ENCODE peak calls at places on chromosomes 1 and 21, in eight cellular contexts. U is tibial artery, L is AG04450, R is heart right ventricle, Z is sigmoid colon, F is fibroblast of lung, T is tibial nerve, S is heart left ventricle. A is an unnamed sample.

GRCh38 chr1:94143173-94143808 is 22.3 kb upstream of the ABCA4 start:
- DNase-seq in U (no peak), L (no peak), R (no peak), Z (no peak), F (no peak), T (no peak), S (no peak), A (no peak)

GRCh38 chr1:29789221-29789909 is 553.0 kb downstream of the PTPRU start:
- DNase-seq in U (no peak), L (no peak), R (no peak), Z (no peak), F (no peak), T (no peak), S (no peak), A (peak)

GRCh38 chr1:88079036-88079435 is 605.0 kb upstream of the PKN2 start:
- DNase-seq in U (no peak), L (no peak), R (no peak), Z (no peak), F (peak), T (no peak), S (no peak), A (no peak)

GRCh38 chr1:95013948-95014574 is 58.7 kb downstream of the ALG14 start:
- DNase-seq in U (no peak), L (no peak), R (no peak), Z (no peak), F (peak), T (no peak), S (no peak), A (no peak)

GRCh38 chr1:49971088-49971487 is 52.7 kb downstream of the AGBL4 start:
- DNase-seq in U (no peak), L (no peak), R (no peak), Z (no peak), F (no peak), T (no peak), S (no peak), A (no peak)

GRCh38 chr1:243246916-243247315 is 8.2 kb downstream of the CEP170 start:
- DNase-seq in U (no peak), L (no peak), R (no peak), Z (no peak), F (peak), T (no peak), S (no peak), A (no peak)

GRCh38 chr1:148328884-148329283 is 154.2 kb downstream of the PPIAL4G start:
- DNase-seq in U (no peak), L (no peak), R (no peak), Z (no peak), F (no peak), T (no peak), S (no peak), A (no peak)

GRCh38 chr21:33023574-33024277 is 2.0 kb upstream of the OLIG2 start:
- DNase-seq in U (no peak), L (no peak), R (no peak), Z (no peak), F (no peak), T (no peak), S (no peak), A (peak)

GRCh38 chr21:25764065-25764464 is 29.3 kb downstream of the GABPA start:
- DNase-seq in U (no peak), L (no peak), R (no peak), Z (no peak), F (no peak), T (no peak), S (no peak), A (no peak)

GRCh38 chr1:212497553-212497952 is 64.8 kb downstream of the NENF start:
- DNase-seq in U (no peak), L (no peak), R (no peak), Z (no peak), F (no peak), T (no peak), S (no peak), A (no peak)

GRCh38 chr1:2072891-2073290 is 22.7 kb downstream of the PRKCZ start:
- DNase-seq in U (no peak), L (no peak), R (peak), Z (no peak), F (no peak), T (no peak), S (peak), A (no peak)

GRCh38 chr1:152933196-152933595 is 13.8 kb upstream of the SPRR5 start:
- DNase-seq in U (no peak), L (no peak), R (no peak), Z (no peak), F (no peak), T (no peak), S (no peak), A (no peak)

GRCh38 chr1:60132985-60133673 is 59.6 kb upstream of the C1orf87 start:
- DNase-seq in U (peak), L (peak), R (no peak), Z (no peak), F (peak), T (no peak), S (peak), A (no peak)

GRCh38 chr1:107802654-107803053 is 162.3 kb downstream of the VAV3 start:
- DNase-seq in U (no peak), L (no peak), R (no peak), Z (no peak), F (no peak), T (no peak), S (no peak), A (no peak)

GRCh38 chr1:227273557-227273956 is 44.7 kb downstream of the CDC42BPA start:
- DNase-seq in U (no peak), L (no peak), R (no peak), Z (no peak), F (peak), T (no peak), S (no peak), A (no peak)

GRCh38 chr1:57889686-57890360 is 466.0 kb upstream of the DAB1 start:
- DNase-seq in U (no peak), L (no peak), R (no peak), Z (no peak), F (peak), T (no peak), S (no peak), A (no peak)

GRCh38 chr1:160161965-160162705 is 10.7 kb downstream of the ATP1A4 start:
- DNase-seq in U (no peak), L (no peak), R (no peak), Z (no peak), F (peak), T (no peak), S (no peak), A (no peak)

GRCh38 chr1:239212841-239213240 is 173.5 kb upstream of the CHRM3 start:
- DNase-seq in U (no peak), L (no peak), R (no peak), Z (no peak), F (no peak), T (no peak), S (no peak), A (no peak)

GRCh38 chr1:225517697-225518096 is 89.9 kb upstream of the LBR start:
- DNase-seq in U (no peak), L (no peak), R (no peak), Z (no peak), F (no peak), T (no peak), S (no peak), A (no peak)

GRCh38 chr1:236052227-236052993 is 12.5 kb downstream of the NID1 start:
- DNase-seq in U (no peak), L (no peak), R (no peak), Z (peak), F (no peak), T (no peak), S (peak), A (no peak)

GRCh38 chr1:49544615-49545014 is 479.1 kb downstream of the AGBL4 start:
- DNase-seq in U (no peak), L (no peak), R (no peak), Z (no peak), F (no peak), T (no peak), S (no peak), A (no peak)

GRCh38 chr1:7257225-7257624 is 472.0 kb downstream of the CAMTA1 start:
- DNase-seq in U (no peak), L (no peak), R (no peak), Z (no peak), F (no peak), T (no peak), S (no peak), A (no peak)

GRCh38 chr1:174051956-174052355 is 29.8 kb upstream of the RC3H1 start:
- DNase-seq in U (no peak), L (no peak), R (no peak), Z (peak), F (peak), T (peak), S (peak), A (no peak)

GRCh38 chr21:37153935-37154350 is 80.9 kb downstream of the TTC3 start:
- DNase-seq in U (no peak), L (no peak), R (no peak), Z (peak), F (no peak), T (no peak), S (peak), A (no peak)

GRCh38 chr21:36422279-36423098 is 37.3 kb downstream of the CHAF1B start:
- DNase-seq in U (no peak), L (peak), R (peak), Z (no peak), F (peak), T (no peak), S (peak), A (no peak)

GRCh38 chr1:53091841-53092645 is 30.0 kb downstream of the PODN start:
- DNase-seq in U (no peak), L (no peak), R (peak), Z (no peak), F (no peak), T (no peak), S (peak), A (no peak)

GRCh38 chr1:112603012-112603411 is 15.9 kb downstream of the ST7L start:
- DNase-seq in U (no peak), L (no peak), R (no peak), Z (no peak), F (no peak), T (no peak), S (no peak), A (no peak)

GRCh38 chr1:236301080-236301957 is 19.6 kb upstream of the ERO1B start:
- DNase-seq in U (no peak), L (no peak), R (no peak), Z (no peak), F (no peak), T (no peak), S (no peak), A (no peak)

GRCh38 chr1:18560692-18561091 is 70.0 kb upstream of the PAX7 start:
- DNase-seq in U (no peak), L (no peak), R (no peak), Z (no peak), F (no peak), T (no peak), S (no peak), A (no peak)
- TF ChIP-seq CTCF in U (no peak), L (no peak), R (no peak), Z (no peak), F (no peak), T (no peak), S (no peak), A (no peak)

GRCh38 chr21:17780539-17780938 is 38.6 kb downstream of the C21orf91 start:
- DNase-seq in U (no peak), L (no peak), R (no peak), Z (no peak), F (no peak), T (no peak), S (no peak), A (no peak)

GRCh38 chr21:17781524-17781923 is 37.6 kb downstream of the C21orf91 start:
- DNase-seq in U (no peak), L (no peak), R (no peak), Z (no peak), F (no peak), T (no peak), S (no peak), A (no peak)

GRCh38 chr21:17782051-17782450 is 37.1 kb downstream of the C21orf91 start:
- DNase-seq in U (no peak), L (no peak), R (no peak), Z (no peak), F (no peak), T (no peak), S (no peak), A (no peak)

GRCh38 chr21:17777321-17777720 is 41.8 kb downstream of the C21orf91 start:
- DNase-seq in U (no peak), L (no peak), R (no peak), Z (no peak), F (no peak), T (no peak), S (no peak), A (no peak)

DNA sequence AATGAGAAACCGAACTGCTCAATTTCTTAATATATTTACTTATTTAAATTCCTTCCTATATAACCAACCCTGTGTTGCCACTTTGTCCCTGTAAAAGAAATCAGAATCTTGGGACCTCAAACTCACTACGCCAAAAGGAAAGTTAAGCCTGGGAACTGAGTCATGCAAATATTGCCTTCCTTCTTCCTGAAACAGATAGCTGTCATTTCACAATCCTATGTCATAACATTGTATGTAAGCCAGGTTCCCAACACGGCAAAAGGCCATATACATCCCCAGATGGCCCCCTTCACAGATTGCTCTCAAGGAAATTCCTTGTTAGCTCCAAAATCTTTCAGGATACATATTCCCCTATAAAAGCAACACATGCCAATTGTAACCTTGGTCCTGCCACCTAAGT is 39.7 kb downstream of the C21orf91 start:
- DNase-seq in U (no peak), L (no peak), R (no peak), Z (no peak), F (no peak), T (no peak), S (no peak), A (no peak)
- H3K4me3 ChIP-seq in U (no peak), L (no peak), R (no peak), Z (no peak), F (no peak), T (no peak), S (no peak), A (no peak)

DNA sequence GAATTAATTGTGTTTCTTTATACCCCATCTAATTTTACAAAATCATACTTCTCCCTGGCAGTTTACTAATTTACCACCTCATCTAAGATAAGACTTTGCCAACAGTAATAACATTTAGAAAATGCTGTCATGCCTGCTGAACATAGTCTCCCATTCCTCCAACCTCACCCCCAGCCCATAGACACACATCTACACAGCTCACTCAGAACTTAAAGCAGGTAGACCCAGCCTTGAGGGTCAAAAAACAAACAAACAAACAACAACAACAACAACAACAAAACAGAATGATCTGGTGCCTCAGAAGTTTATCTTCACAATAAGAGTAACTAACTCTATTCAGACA is 94.0 kb downstream of the ZC3H11B start:
- DNase-seq in U (no peak), L (no peak), R (no peak), Z (no peak), F (no peak), T (no peak), S (no peak), A (no peak)
- H3K27ac ChIP-seq in U (no peak), L (no peak), R (no peak), Z (no peak), F (no peak), T (no peak), S (no peak), A (no peak)

GRCh38 chr1:170131450-170131849 is 14.3 kb upstream of the NTMT2 start:
- DNase-seq in U (no peak), L (no peak), R (no peak), Z (no peak), F (no peak), T (no peak), S (no peak), A (no peak)

GRCh38 chr1:170131984-170132383 is 13.8 kb upstream of the NTMT2 start:
- DNase-seq in U (no peak), L (no peak), R (no peak), Z (no peak), F (no peak), T (no peak), S (no peak), A (no peak)

GRCh38 chr1:170122366-170122765 is 23.4 kb upstream of the NTMT2 start:
- DNase-seq in U (no peak), L (no peak), R (no peak), Z (no peak), F (no peak), T (no peak), S (no peak), A (no peak)

GRCh38 chr1:170125269-170125668 is 20.5 kb upstream of the NTMT2 start:
- DNase-seq in U (no peak), L (no peak), R (no peak), Z (no peak), F (no peak), T (no peak), S (no peak), A (no peak)

GRCh38 chr1:170126691-170127090 is 19.1 kb upstream of the NTMT2 start:
- DNase-seq in U (no peak), L (peak), R (no peak), Z (no peak), F (peak), T (no peak), S (no peak), A (no peak)
- TF ChIP-seq CTCF in U (no peak), L (peak), R (no peak), Z (no peak), F (peak), T (no peak), S (no peak), A (no peak)

GRCh38 chr1:172323666-172324065 is 96.8 kb upstream of the C1orf105 start:
- DNase-seq in U (no peak), L (no peak), R (no peak), Z (no peak), F (peak), T (no peak), S (no peak), A (no peak)
- H3K4me3 ChIP-seq in U (no peak), L (no peak), R (no peak), Z (no peak), F (no peak), T (no peak), S (no peak), A (no peak)

DNA sequence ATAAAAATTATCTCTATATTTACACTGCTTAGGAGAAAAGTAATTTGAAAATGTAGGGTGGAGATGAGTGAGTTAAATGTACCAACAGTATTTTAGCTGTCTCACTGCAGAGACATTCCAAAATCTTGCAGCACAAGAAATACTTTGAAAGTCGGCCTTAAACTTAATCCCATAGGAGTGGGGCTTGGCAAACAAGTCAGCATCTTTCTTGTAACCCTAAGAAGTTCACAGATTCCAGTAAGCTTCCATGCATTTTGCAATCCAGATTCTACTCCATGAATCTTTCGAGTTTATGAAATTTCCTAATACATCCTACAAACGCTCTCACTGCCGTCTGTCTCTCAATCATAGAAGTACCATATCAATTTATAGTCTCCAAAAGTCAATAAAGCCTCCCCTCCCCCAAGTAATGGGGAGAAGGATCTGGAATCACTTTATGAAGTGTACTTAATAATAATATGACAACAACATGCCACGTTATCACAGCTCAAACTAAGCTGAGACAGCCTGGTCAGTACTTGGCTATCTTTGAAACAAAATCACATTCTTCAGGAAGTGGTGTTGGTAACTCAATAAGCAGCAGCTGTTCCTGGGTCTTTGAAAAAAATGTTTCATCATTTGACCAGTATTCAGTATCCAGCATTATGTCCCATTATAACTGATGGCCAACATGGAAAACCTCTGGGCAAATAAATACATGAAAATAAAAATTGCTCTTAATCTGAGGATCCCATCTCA is 317.4 kb upstream of the RUNX1 start:
- DNase-seq in U (peak), L (no peak), R (no peak), Z (peak), F (peak), T (no peak), S (no peak), A (no peak)
- H3K27ac ChIP-seq in U (peak), L (no peak), R (peak), Z (no peak), F (peak), T (peak), S (peak), A (peak)

GRCh38 chr1:99969729-99970591 is at the start of gene SLC35A3:
- DNase-seq in U (peak), L (no peak), R (peak), Z (peak), F (peak), T (peak), S (peak), A (peak)
- TF ChIP-seq CTCF in U (no peak), L (no peak), R (no peak), Z (no peak), F (no peak), T (no peak), S (peak), A (no peak)

GRCh38 chr1:214514032-214514818 is 37.2 kb downstream of the PTPN14 start:
- DNase-seq in U (no peak), L (no peak), R (no peak), Z (no peak), F (peak), T (no peak), S (no peak), A (no peak)

GRCh38 chr1:214515544-214516433 is 35.6 kb downstream of the PTPN14 start:
- DNase-seq in U (no peak), L (no peak), R (no peak), Z (no peak), F (peak), T (no peak), S (no peak), A (no peak)

GRCh38 chr1:214516434-214517326 is 34.7 kb downstream of the PTPN14 start:
- DNase-seq in U (no peak), L (no peak), R (no peak), Z (no peak), F (no peak), T (no peak), S (no peak), A (no peak)

GRCh38 chr1:214513394-214513793 is 38.0 kb downstream of the PTPN14 start:
- DNase-seq in U (no peak), L (no peak), R (no peak), Z (no peak), F (no peak), T (no peak), S (no peak), A (no peak)

DNA sequence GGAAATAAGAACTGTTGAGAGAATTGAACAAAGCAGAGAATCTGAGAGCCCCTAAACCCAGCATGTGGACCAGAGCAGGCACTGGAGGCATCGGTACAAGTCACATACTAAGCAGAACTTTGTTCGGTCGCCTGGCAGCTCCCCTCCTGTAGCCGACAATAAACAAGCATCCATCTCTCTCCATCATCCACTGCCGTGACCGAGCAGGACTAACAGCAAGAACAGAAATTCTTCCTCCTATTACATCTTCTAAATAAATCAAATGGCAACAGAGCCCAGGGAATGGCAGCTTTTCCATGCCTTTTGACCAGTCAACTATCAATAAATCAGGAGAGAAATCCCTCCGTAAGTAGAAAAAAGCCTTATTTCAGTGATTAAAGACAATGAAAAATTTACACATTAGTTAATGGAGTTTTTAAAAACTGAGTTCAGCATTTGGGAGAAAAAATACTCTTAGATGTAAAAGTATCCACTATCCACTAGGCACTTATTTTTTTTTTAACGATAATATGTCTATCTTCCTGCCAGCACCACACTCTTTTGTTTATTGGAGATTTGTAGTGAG is 36.5 kb downstream of the PTPN14 start:
- DNase-seq in U (no peak), L (no peak), R (no peak), Z (no peak), F (no peak), T (no peak), S (no peak), A (no peak)
- H3K4me3 ChIP-seq in U (no peak), L (peak), R (no peak), Z (no peak), F (no peak), T (no peak), S (no peak), A (no peak)

A was measured in coronary artery.